ENCODE peak calls at places on chromosomes 7 and 10, in four cellular contexts. H is left ventricle myocardium inferior, D is fibroblast of lung, V is BJ. X is an unnamed sample.

GRCh38 chr10:11754620-11755019 is 12.4 kb downstream of the ECHDC3 start:
- DNase-seq in H (no peak), D (no peak), V (no peak), X (no peak)

GRCh38 chr7:90626011-90626410 is 29.9 kb downstream of the CDK14 start:
- DNase-seq in H (no peak), D (peak), V (peak), X (peak)

GRCh38 chr7:22696672-22697071 is 30.3 kb upstream of the IL6 start:
- DNase-seq in H (no peak), D (peak), V (no peak), X (peak)

GRCh38 chr7:50657341-50657873 is 92.2 kb upstream of the DDC start:
- DNase-seq in H (peak), D (no peak), V (peak), X (no peak)

GRCh38 chr10:85863301-85864172 is 503.1 kb downstream of the GRID1 start:
- DNase-seq in H (no peak), D (no peak), V (no peak), X (no peak)

GRCh38 chr7:3559178-3559765 is 258.2 kb downstream of the SDK1 start:
- DNase-seq in H (no peak), D (peak), V (no peak), X (peak)

GRCh38 chr7:14158111-14158510 is 168.6 kb upstream of the ETV1 start:
- DNase-seq in H (no peak), D (no peak), V (no peak), X (no peak)

GRCh38 chr10:12549297-12549696 is 199.9 kb downstream of the CAMK1D start:
- DNase-seq in H (no peak), D (no peak), V (no peak), X (no peak)

GRCh38 chr7:147412782-147413186 is 1177.8 kb upstream of the C7orf33 start:
- DNase-seq in H (no peak), D (peak), V (peak), X (peak)

GRCh38 chr7:56115852-56116538 is at the start of gene NUPR2:
- DNase-seq in H (no peak), D (no peak), V (no peak), X (no peak)

GRCh38 chr7:155798673-155799439 is 13.4 kb downstream of the SHH start:
- DNase-seq in H (no peak), D (no peak), V (no peak), X (no peak)

GRCh38 chr7:40815512-40815911 is 680.7 kb downstream of the SUGCT start:
- DNase-seq in H (no peak), D (peak), V (no peak), X (peak)

GRCh38 chr7:77354484-77354883 is 61.7 kb downstream of the GSAP start:
- DNase-seq in H (no peak), D (no peak), V (no peak), X (no peak)

GRCh38 chr10:55203319-55203718 is 402.3 kb upstream of the PCDH15 start:
- DNase-seq in H (no peak), D (peak), V (no peak), X (peak)

GRCh38 chr7:111184960-111185359 is 94.0 kb downstream of the LRRN3 start:
- DNase-seq in H (no peak), D (no peak), V (no peak), X (no peak)

GRCh38 chr10:132006966-132007365 is 25.2 kb upstream of the BNIP3 start:
- DNase-seq in H (no peak), D (no peak), V (no peak), X (no peak)

GRCh38 chr7:152931583-152931982 is 172.0 kb downstream of the ACTR3B start:
- DNase-seq in H (no peak), D (no peak), V (no peak), X (no peak)

GRCh38 chr10:92848037-92848440 is 281 bp upstream of the EXOC6 start:
- DNase-seq in H (no peak), D (no peak), V (no peak), X (no peak)

GRCh38 chr10:126387041-126387908 is 1.0 kb downstream of the ADAM12 start:
- DNase-seq in H (peak), D (peak), V (peak), X (peak)

GRCh38 chr7:157097569-157097968 is 41.2 kb upstream of the UBE3C start:
- DNase-seq in H (no peak), D (no peak), V (no peak), X (no peak)

GRCh38 chr7:137768371-137768770 is 78.4 kb downstream of the DGKI start:
- DNase-seq in H (no peak), D (peak), V (peak), X (no peak)

GRCh38 chr10:90417056-90417455 is 440.8 kb downstream of the HTR7 start:
- DNase-seq in H (no peak), D (peak), V (peak), X (peak)

GRCh38 chr7:137848095-137848494 is 1.3 kb upstream of the DGKI start:
- DNase-seq in H (no peak), D (no peak), V (no peak), X (no peak)

GRCh38 chr10:46550795-46551700 is 5.4 kb downstream of the GPRIN2 start:
- DNase-seq in H (peak), D (no peak), V (no peak), X (no peak)

GRCh38 chr10:50260791-50261281 is 9.5 kb upstream of the ASAH2 start:
- DNase-seq in H (no peak), D (peak), V (peak), X (peak)

GRCh38 chr7:103777440-103777839 is 212.0 kb downstream of the RELN start:
- DNase-seq in H (no peak), D (no peak), V (no peak), X (no peak)

GRCh38 chr10:8297951-8298350 is 243.5 kb downstream of the GATA3 start:
- DNase-seq in H (no peak), D (no peak), V (no peak), X (no peak)

X was measured in astrocyte of the hippocampus.